ENCODE peak calls at places on chromosomes 6 and 20, in six cellular contexts. One of them, this sample, is unnamed.

GRCh38 chr6:169966312-169967181 is 215.1 kb downstream of the ERMARD start:
- DNase-seq in AG04450: no peak
- DNase-seq in brain microvascular endothelial cell: no peak
- DNase-seq in endodermal cell: peak; percentile 41
- DNase-seq in RWPE1: no peak
- DNase-seq in suprapubic skin: peak; percentile 53
- DNase-seq in this sample: no peak

GRCh38 chr6:90087103-90087833 is 193.0 kb downstream of the GJA10 start:
- DNase-seq in RWPE1: peak; percentile 55
- DNase-seq in AG04450: no peak
- DNase-seq in brain microvascular endothelial cell: no peak
- DNase-seq in endodermal cell: no peak
- DNase-seq in suprapubic skin: no peak
- DNase-seq in this sample: no peak

GRCh38 chr6:157235600-157236039 is 87.7 kb downstream of the TMEM242 start:
- DNase-seq in endodermal cell: peak; percentile 90
- DNase-seq in brain microvascular endothelial cell: peak; percentile 37
- DNase-seq in suprapubic skin: peak; percentile 81
- DNase-seq in AG04450: no peak
- DNase-seq in RWPE1: peak; percentile 20
- DNase-seq in this sample: peak; percentile 50

GRCh38 chr20:63625771-63626423 is 1.0 kb downstream of the GMEB2 start:
- DNase-seq in endodermal cell: peak; percentile 68
- DNase-seq in suprapubic skin: no peak
- DNase-seq in RWPE1: no peak
- DNase-seq in AG04450: no peak
- DNase-seq in brain microvascular endothelial cell: peak; percentile 22
- DNase-seq in this sample: peak; percentile 63

GRCh38 chr20:47610247-47610944 is 108.7 kb downstream of the NCOA3 start:
- DNase-seq in brain microvascular endothelial cell: peak; percentile 89
- DNase-seq in endodermal cell: no peak
- DNase-seq in RWPE1: peak; percentile 80
- DNase-seq in suprapubic skin: no peak
- DNase-seq in AG04450: peak; percentile 34
- DNase-seq in this sample: no peak

GRCh38 chr6:73203098-73203497 is 22.2 kb downstream of the KHDC1L start:
- DNase-seq in AG04450: no peak
- DNase-seq in brain microvascular endothelial cell: no peak
- DNase-seq in endodermal cell: no peak
- DNase-seq in suprapubic skin: no peak
- DNase-seq in RWPE1: no peak
- DNase-seq in this sample: no peak

GRCh38 chr6:31426395-31426794 is 23.0 kb downstream of the MICA start:
- DNase-seq in endodermal cell: no peak
- DNase-seq in AG04450: no peak
- DNase-seq in brain microvascular endothelial cell: no peak
- DNase-seq in RWPE1: no peak
- DNase-seq in suprapubic skin: no peak
- DNase-seq in this sample: no peak

GRCh38 chr6:44237021-44237812 is 9.7 kb upstream of the HSP90AB1 start:
- DNase-seq in brain microvascular endothelial cell: peak; percentile 94
- DNase-seq in suprapubic skin: peak; percentile 94
- DNase-seq in AG04450: peak; percentile 83
- DNase-seq in RWPE1: peak; percentile 97
- DNase-seq in endodermal cell: peak; percentile 92
- DNase-seq in this sample: peak; percentile 96

GRCh38 chr6:37426058-37426944 is 6.7 kb upstream of the CMTR1 start:
- DNase-seq in endodermal cell: no peak
- DNase-seq in suprapubic skin: no peak
- DNase-seq in brain microvascular endothelial cell: no peak
- DNase-seq in AG04450: no peak
- DNase-seq in RWPE1: no peak
- DNase-seq in this sample: no peak

GRCh38 chr20:31954500-31954899 is 2.7 kb upstream of the PDRG1 start:
- DNase-seq in brain microvascular endothelial cell: no peak
- DNase-seq in suprapubic skin: no peak
- DNase-seq in RWPE1: no peak
- DNase-seq in AG04450: no peak
- DNase-seq in endodermal cell: no peak
- DNase-seq in this sample: no peak

GRCh38 chr6:31575335-31575901 is at the start of gene TNF:
- DNase-seq in AG04450: no peak
- DNase-seq in RWPE1: no peak
- DNase-seq in endodermal cell: peak; percentile 41
- DNase-seq in suprapubic skin: no peak
- DNase-seq in brain microvascular endothelial cell: no peak
- DNase-seq in this sample: no peak

GRCh38 chr20:7694940-7695567 is 245.2 kb downstream of the HAO1 start:
- DNase-seq in endodermal cell: no peak
- DNase-seq in AG04450: no peak
- DNase-seq in suprapubic skin: no peak
- DNase-seq in RWPE1: no peak
- DNase-seq in brain microvascular endothelial cell: no peak
- DNase-seq in this sample: no peak

GRCh38 chr20:63230800-63231268 is 4.9 kb upstream of the BIRC7 start:
- DNase-seq in endodermal cell: peak; percentile 92
- DNase-seq in brain microvascular endothelial cell: peak; percentile 65
- DNase-seq in RWPE1: no peak
- DNase-seq in suprapubic skin: no peak
- DNase-seq in AG04450: no peak
- DNase-seq in this sample: peak; percentile 70

GRCh38 chr6:27847706-27848105 is 64.5 kb downstream of the OR2B2 start:
- DNase-seq in brain microvascular endothelial cell: no peak
- DNase-seq in suprapubic skin: no peak
- DNase-seq in RWPE1: no peak
- DNase-seq in AG04450: no peak
- DNase-seq in endodermal cell: no peak
- DNase-seq in this sample: no peak

GRCh38 chr6:154783229-154783628 is 50.0 kb downstream of the SCAF8 start:
- DNase-seq in AG04450: no peak
- DNase-seq in endodermal cell: no peak
- DNase-seq in RWPE1: no peak
- DNase-seq in brain microvascular endothelial cell: no peak
- DNase-seq in suprapubic skin: no peak
- DNase-seq in this sample: no peak

GRCh38 chr20:44967207-44967807 is 995 bp downstream of the STK4 start:
- DNase-seq in endodermal cell: no peak
- DNase-seq in AG04450: no peak
- DNase-seq in RWPE1: peak; percentile 30
- DNase-seq in brain microvascular endothelial cell: no peak
- DNase-seq in suprapubic skin: no peak
- DNase-seq in this sample: no peak

GRCh38 chr6:139852484-139853140 is 478.2 kb upstream of the CITED2 start:
- DNase-seq in AG04450: peak; percentile 70
- DNase-seq in endodermal cell: no peak
- DNase-seq in brain microvascular endothelial cell: peak; percentile 56
- DNase-seq in RWPE1: no peak
- DNase-seq in suprapubic skin: no peak
- DNase-seq in this sample: no peak

GRCh38 chr20:36063916-36064660 is 90.5 kb upstream of the EPB41L1 start:
- DNase-seq in RWPE1: no peak
- DNase-seq in AG04450: no peak
- DNase-seq in suprapubic skin: no peak
- DNase-seq in brain microvascular endothelial cell: no peak
- DNase-seq in endodermal cell: no peak
- DNase-seq in this sample: peak; percentile 47

GRCh38 chr6:113732384-113732966 is 124.7 kb upstream of the MARCKS start:
- DNase-seq in endodermal cell: no peak
- DNase-seq in RWPE1: no peak
- DNase-seq in AG04450: no peak
- DNase-seq in suprapubic skin: no peak
- DNase-seq in brain microvascular endothelial cell: no peak
- DNase-seq in this sample: no peak

GRCh38 chr20:53550590-53551187 is 43.0 kb downstream of the ZNF217 start:
- DNase-seq in AG04450: no peak
- DNase-seq in RWPE1: no peak
- DNase-seq in suprapubic skin: no peak
- DNase-seq in endodermal cell: no peak
- DNase-seq in brain microvascular endothelial cell: no peak
- DNase-seq in this sample: no peak

DNA sequence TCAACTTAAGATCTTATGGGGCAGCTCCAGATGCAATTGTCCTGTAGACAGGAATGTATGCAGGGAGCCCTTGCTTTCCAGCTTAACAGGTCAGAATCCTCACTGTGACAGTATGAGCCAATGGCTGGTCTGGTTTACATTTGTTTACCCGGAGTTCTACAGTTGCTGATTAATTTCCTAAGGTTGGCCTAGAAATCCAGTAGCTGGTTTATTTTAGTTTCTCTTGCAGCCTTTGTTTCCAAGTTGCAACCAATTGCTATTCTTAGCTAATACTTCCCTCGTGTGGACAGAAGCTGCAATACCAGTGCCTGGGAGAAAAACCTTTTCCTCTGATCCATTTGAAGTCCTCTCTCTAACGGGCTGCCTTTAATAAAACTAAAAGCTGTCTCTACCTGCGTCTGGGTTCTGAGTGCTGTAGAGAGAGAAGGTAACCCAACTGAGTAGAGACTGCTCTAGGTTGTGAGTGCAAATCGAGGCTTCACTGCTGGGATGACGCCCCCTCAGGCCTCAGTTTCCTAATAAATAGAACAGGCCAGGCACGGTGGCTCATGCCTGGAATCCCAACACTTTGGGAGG is 45.9 kb downstream of the ZNF217 start:
- DNase-seq in AG04450: peak; percentile 47
- DNase-seq in endodermal cell: peak; percentile 82
- DNase-seq in brain microvascular endothelial cell: peak; percentile 48
- DNase-seq in suprapubic skin: no peak
- DNase-seq in RWPE1: peak; percentile 92
- DNase-seq in this sample: no peak
- TF ChIP-seq CTCF in AG04450: peak; percentile 92
- TF ChIP-seq CTCF in endodermal cell: peak; percentile 96
- TF ChIP-seq CTCF in brain microvascular endothelial cell: peak; percentile 79
- TF ChIP-seq CTCF in suprapubic skin: peak; percentile 77
- TF ChIP-seq CTCF in RWPE1: peak; percentile 96
- TF ChIP-seq CTCF in this sample: peak; percentile 92

GRCh38 chr6:50849781-50850180 is 31.1 kb downstream of the TFAP2B start:
- DNase-seq in brain microvascular endothelial cell: no peak
- DNase-seq in suprapubic skin: no peak
- DNase-seq in RWPE1: no peak
- DNase-seq in AG04450: no peak
- DNase-seq in endodermal cell: peak; percentile 63
- DNase-seq in this sample: no peak

GRCh38 chr6:50849016-50849748 is 30.5 kb downstream of the TFAP2B start:
- DNase-seq in suprapubic skin: no peak
- DNase-seq in endodermal cell: peak; percentile 80
- DNase-seq in AG04450: no peak
- DNase-seq in brain microvascular endothelial cell: no peak
- DNase-seq in RWPE1: no peak
- DNase-seq in this sample: no peak

GRCh38 chr6:50851269-50851847 is 32.7 kb downstream of the TFAP2B start:
- DNase-seq in AG04450: no peak
- DNase-seq in brain microvascular endothelial cell: no peak
- DNase-seq in suprapubic skin: no peak
- DNase-seq in RWPE1: no peak
- DNase-seq in endodermal cell: no peak
- DNase-seq in this sample: no peak

GRCh38 chr6:50850860-50851259 is 32.2 kb downstream of the TFAP2B start:
- DNase-seq in brain microvascular endothelial cell: no peak
- DNase-seq in endodermal cell: peak; percentile 63
- DNase-seq in RWPE1: no peak
- DNase-seq in suprapubic skin: no peak
- DNase-seq in AG04450: no peak
- DNase-seq in this sample: no peak

GRCh38 chr6:50850223-50850751 is 31.6 kb downstream of the TFAP2B start:
- DNase-seq in AG04450: no peak
- DNase-seq in endodermal cell: peak; percentile 87
- DNase-seq in suprapubic skin: no peak
- DNase-seq in RWPE1: no peak
- DNase-seq in brain microvascular endothelial cell: peak; percentile 18
- DNase-seq in this sample: no peak
- H3K27ac ChIP-seq in AG04450: no peak overlapping the region
- H3K27ac ChIP-seq in endodermal cell: no peak overlapping the region
- H3K27ac ChIP-seq in suprapubic skin: peak overlapping the region; percentile 85
- H3K27ac ChIP-seq in RWPE1: no peak overlapping the region
- H3K27ac ChIP-seq in brain microvascular endothelial cell: no peak overlapping the region
- H3K27ac ChIP-seq in this sample: no peak overlapping the region

GRCh38 chr20:58870293-58871014 is 17.9 kb downstream of the GNAS start:
- DNase-seq in brain microvascular endothelial cell: peak; percentile 49
- DNase-seq in endodermal cell: peak; percentile 92
- DNase-seq in RWPE1: peak; percentile 92
- DNase-seq in AG04450: no peak
- DNase-seq in suprapubic skin: no peak
- DNase-seq in this sample: peak; percentile 72

GRCh38 chr20:58869662-58870227 is 17.2 kb downstream of the GNAS start:
- DNase-seq in endodermal cell: peak; percentile 64
- DNase-seq in brain microvascular endothelial cell: no peak
- DNase-seq in AG04450: no peak
- DNase-seq in suprapubic skin: no peak
- DNase-seq in RWPE1: no peak
- DNase-seq in this sample: no peak

GRCh38 chr20:58871533-58872102 is 19.1 kb downstream of the GNAS start:
- DNase-seq in endodermal cell: no peak
- DNase-seq in AG04450: no peak
- DNase-seq in RWPE1: no peak
- DNase-seq in brain microvascular endothelial cell: no peak
- DNase-seq in suprapubic skin: no peak
- DNase-seq in this sample: no peak

GRCh38 chr20:58867211-58867610 is 14.7 kb downstream of the GNAS start:
- DNase-seq in suprapubic skin: no peak
- DNase-seq in RWPE1: no peak
- DNase-seq in endodermal cell: no peak
- DNase-seq in AG04450: no peak
- DNase-seq in brain microvascular endothelial cell: no peak
- DNase-seq in this sample: no peak

DNA sequence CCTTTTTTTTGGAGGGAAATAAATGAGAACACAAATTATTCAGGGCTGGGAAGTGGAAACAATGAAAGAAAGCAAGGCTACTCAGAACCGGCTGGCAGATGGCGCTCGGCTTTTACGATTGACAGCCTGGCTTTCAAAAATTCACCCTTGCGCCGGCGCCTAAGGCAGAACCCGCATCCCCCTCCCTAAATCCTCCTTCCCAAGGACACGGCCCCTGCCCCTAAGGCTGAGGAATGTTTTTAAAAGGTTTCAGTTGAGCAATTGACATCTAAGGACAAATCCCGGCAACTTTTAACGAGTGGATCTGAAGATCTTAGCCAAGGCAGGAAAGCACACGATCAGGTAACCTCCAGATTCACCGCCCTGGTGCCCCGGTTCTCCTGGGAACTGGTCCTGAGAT is 16.3 kb downstream of the GNAS start:
- DNase-seq in suprapubic skin: no peak
- DNase-seq in endodermal cell: peak; percentile 63
- DNase-seq in brain microvascular endothelial cell: no peak
- DNase-seq in AG04450: no peak
- DNase-seq in RWPE1: peak; percentile 57
- DNase-seq in this sample: no peak
- TF ChIP-seq CTCF in suprapubic skin: no peak
- TF ChIP-seq CTCF in endodermal cell: peak; percentile 54
- TF ChIP-seq CTCF in brain microvascular endothelial cell: peak; percentile 63
- TF ChIP-seq CTCF in AG04450: peak; percentile 26
- TF ChIP-seq CTCF in RWPE1: peak; percentile 71
- TF ChIP-seq CTCF in this sample: no peak

DNA sequence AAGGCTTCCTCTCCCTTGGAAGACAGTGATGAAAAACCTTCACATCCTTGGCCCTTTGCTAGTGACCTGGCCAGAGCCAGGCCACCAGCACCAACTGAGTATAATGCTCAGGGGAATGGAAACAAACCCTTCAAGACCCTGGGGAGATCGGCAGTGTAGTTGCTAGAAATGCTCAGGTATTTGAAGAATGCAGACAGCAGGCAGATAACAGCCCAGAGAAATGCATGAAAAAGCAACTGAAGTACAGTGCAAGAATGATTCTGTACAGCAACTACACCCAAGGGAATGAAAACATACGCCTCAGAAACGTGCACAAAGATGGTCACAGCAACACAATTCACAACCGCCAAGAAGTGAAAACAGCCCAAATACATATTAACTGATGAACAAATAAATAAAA is 41.1 kb downstream of the PPP1R3G start:
- DNase-seq in suprapubic skin: no peak
- DNase-seq in AG04450: peak; percentile 16
- DNase-seq in endodermal cell: peak; percentile 59
- DNase-seq in RWPE1: no peak
- DNase-seq in brain microvascular endothelial cell: peak; percentile 84
- DNase-seq in this sample: no peak
- H3K27ac ChIP-seq in suprapubic skin: no peak overlapping the region
- H3K27ac ChIP-seq in AG04450: no peak overlapping the region
- H3K27ac ChIP-seq in endodermal cell: no peak overlapping the region
- H3K27ac ChIP-seq in RWPE1: no peak overlapping the region
- H3K27ac ChIP-seq in brain microvascular endothelial cell: peak overlapping the region; percentile 32
- H3K27ac ChIP-seq in this sample: no peak overlapping the region